ENCODE peak calls at places on chromosomes 2 and 18, in nine cellular contexts. F is lower lobe of right lung, O is stomach, M is IMR-90, C is left ventricle myocardium inferior, W is right atrium auricular region, S is Peyer's patch, Q is heart right ventricle, V is fibroblast of lung. R is an unnamed sample. For H3K4me1, the result is how much of the 10 kb centered on the place peaks cover.

GRCh38 chr18:9901377-9901776 is 12.4 kb upstream of the VAPA start:
- DNase-seq in F (no peak), M (no peak), W (no peak), O (no peak), S (no peak), C (no peak), V (peak), Q (no peak), R (no peak)

GRCh38 chr2:181117176-181117925 is 136.9 kb downstream of the UBE2E3 start:
- DNase-seq in S (no peak), C (no peak), W (no peak), F (no peak), O (no peak), V (no peak), M (no peak), Q (no peak), R (no peak)

GRCh38 chr2:239735131-239735828 is 289.9 kb downstream of the NDUFA10 start:
- DNase-seq in F (peak), C (no peak), M (no peak), V (no peak), O (no peak), S (no peak), Q (no peak), W (no peak), R (peak)

GRCh38 chr2:98088261-98088660 is 1.3 kb downstream of the VWA3B start:
- DNase-seq in M (no peak), F (peak), V (no peak), S (no peak), O (no peak), W (no peak), Q (no peak), C (no peak), R (peak)

GRCh38 chr2:10405441-10405840 is 42.7 kb downstream of the ODC1 start:
- DNase-seq in V (peak), C (peak), W (no peak), M (peak), Q (no peak), O (no peak), S (no peak), F (peak), R (peak)

GRCh38 chr2:24984912-24985311 is 13.2 kb upstream of the DNAJC27 start:
- DNase-seq in F (no peak), M (peak), V (peak), C (peak), S (no peak), Q (peak), O (no peak), W (peak), R (no peak)

GRCh38 chr2:165863816-165864221 is 69.8 kb upstream of the GALNT3 start:
- DNase-seq in F (no peak), M (no peak), V (no peak), W (no peak), S (no peak), O (no peak), Q (no peak), C (no peak), R (no peak)

GRCh38 chr2:9099341-9099751 is 95.9 kb upstream of the MBOAT2 start:
- DNase-seq in V (peak), S (no peak), C (no peak), Q (no peak), M (peak), F (no peak), O (no peak), W (no peak), R (no peak)

GRCh38 chr2:55707751-55708150 is 14.1 kb upstream of the PNPT1 start:
- DNase-seq in Q (no peak), M (no peak), V (no peak), C (no peak), O (no peak), F (no peak), S (no peak), W (no peak), R (no peak)

GRCh38 chr18:15165048-15165447 is 417.1 kb downstream of the ANKRD30B start:
- DNase-seq in C (no peak), W (no peak), V (no peak), Q (no peak), S (no peak), M (no peak), O (no peak), F (no peak), R (peak)

GRCh38 chr18:70499218-70499691 is 210.4 kb downstream of the SOCS6 start:
- DNase-seq in Q (no peak), M (no peak), F (no peak), O (no peak), V (no peak), W (no peak), C (no peak), S (no peak), R (peak)

GRCh38 chr2:19874726-19875125 is 27.1 kb downstream of the TTC32 start:
- DNase-seq in O (no peak), V (no peak), S (no peak), W (no peak), M (no peak), F (no peak), C (no peak), Q (no peak), R (no peak)

GRCh38 chr2:122743031-122743675 is 987.7 kb downstream of the TSN start:
- DNase-seq in S (no peak), V (no peak), Q (no peak), W (no peak), M (no peak), C (no peak), F (no peak), O (no peak), R (no peak)

GRCh38 chr2:127039387-127040031 is 67.4 kb downstream of the BIN1 start:
- DNase-seq in S (no peak), C (no peak), M (no peak), Q (no peak), V (no peak), W (no peak), O (peak), F (no peak), R (no peak)

GRCh38 chr2:101003278-101003775 is 1.2 kb downstream of the RPL31 start:
- DNase-seq in V (no peak), F (no peak), M (peak), Q (no peak), S (no peak), W (no peak), C (no peak), O (no peak), R (no peak)

GRCh38 chr2:51297488-51297887 is 265.6 kb upstream of the NRXN1 start:
- DNase-seq in F (no peak), W (no peak), Q (no peak), V (peak), M (peak), S (no peak), O (no peak), C (no peak), R (no peak)

GRCh38 chr18:12278153-12278764 is 24.1 kb downstream of the CIDEA start:
- DNase-seq in C (no peak), W (no peak), S (no peak), O (no peak), V (no peak), F (no peak), M (peak), Q (no peak), R (no peak)

GRCh38 chr2:69156624-69157023 is 143.6 kb downstream of the ANTXR1 start:
- DNase-seq in V (no peak), S (no peak), Q (no peak), O (no peak), M (no peak), C (no peak), F (no peak), W (no peak), R (no peak)

GRCh38 chr2:40287815-40288214 is 164.1 kb downstream of the SLC8A1 start:
- DNase-seq in C (no peak), M (no peak), V (no peak), F (no peak), Q (no peak), S (no peak), O (no peak), W (no peak), R (no peak)

GRCh38 chr2:46801731-46802664 is 113.6 kb downstream of the MCFD2 start:
- DNase-seq in O (no peak), C (no peak), M (peak), F (no peak), V (peak), W (peak), S (no peak), Q (no peak), R (peak)

GRCh38 chr2:16674154-16674553 is 8.5 kb upstream of the CYRIA start:
- DNase-seq in M (no peak), W (no peak), F (no peak), Q (no peak), S (no peak), O (no peak), V (no peak), C (no peak), R (no peak)

GRCh38 chr2:51717318-51717717 is 685.4 kb upstream of the NRXN1 start:
- DNase-seq in O (no peak), M (peak), F (no peak), V (peak), Q (no peak), C (no peak), W (no peak), S (no peak), R (no peak)

GRCh38 chr2:68747413-68747812 is 12.8 kb downstream of the ARHGAP25 start:
- DNase-seq in Q (no peak), S (no peak), V (no peak), F (no peak), M (no peak), W (peak), O (no peak), C (no peak), R (no peak)

DNA sequence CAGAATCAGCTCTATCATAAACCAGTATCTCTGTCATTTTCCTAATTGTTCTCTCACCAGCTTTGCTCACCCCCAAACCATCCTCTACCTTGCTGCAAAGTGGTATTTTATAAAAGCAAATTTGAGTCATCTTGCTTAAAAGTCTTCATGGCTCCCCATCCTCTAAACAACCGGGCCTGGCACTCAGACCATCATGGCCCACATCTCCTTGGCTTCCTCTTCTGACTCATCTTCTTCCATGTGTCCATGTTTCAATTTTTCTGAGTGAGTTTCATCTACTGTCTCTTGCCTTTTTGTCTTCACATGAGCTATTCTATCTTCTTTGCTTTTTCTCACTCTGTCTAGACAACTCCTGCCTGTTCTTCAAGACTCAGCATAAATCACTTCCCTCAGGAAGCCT is 58.6 kb downstream of the LHCGR start:
- DNase-seq in Q (no peak), W (no peak), S (no peak), O (no peak), C (no peak), F (no peak), V (no peak), M (no peak), R (no peak)
- H3K4me1 ChIP-seq in Q (under half), W (under half), S (under half), O (under half), C (under half), F (under half), V (under half), M (under half), R (under half)

GRCh38 chr2:1722692-1723091 is 21.6 kb downstream of the PXDN start:
- DNase-seq in O (no peak), M (no peak), W (no peak), F (no peak), C (no peak), V (no peak), Q (no peak), S (no peak), R (no peak)
- H3K4me1 ChIP-seq in O (under half), M (under half), W (under half), F (under half), C (half or more), V (under half), Q (under half), S (under half), R (under half)

GRCh38 chr2:65379721-65380171 is 52.7 kb downstream of the SPRED2 start:
- DNase-seq in O (no peak), C (no peak), W (no peak), S (peak), F (no peak), V (no peak), M (no peak), Q (no peak), R (no peak)

GRCh38 chr2:65382776-65383357 is 49.5 kb downstream of the SPRED2 start:
- DNase-seq in F (peak), S (peak), W (peak), C (peak), O (peak), V (peak), M (peak), Q (peak), R (peak)

GRCh38 chr2:65382323-65382722 is 50.1 kb downstream of the SPRED2 start:
- DNase-seq in V (peak), O (no peak), Q (no peak), M (no peak), W (no peak), F (no peak), C (no peak), S (no peak), R (no peak)

GRCh38 chr2:65380243-65380642 is 52.2 kb downstream of the SPRED2 start:
- DNase-seq in W (no peak), F (no peak), O (no peak), C (no peak), V (peak), M (no peak), S (no peak), Q (no peak), R (no peak)

DNA sequence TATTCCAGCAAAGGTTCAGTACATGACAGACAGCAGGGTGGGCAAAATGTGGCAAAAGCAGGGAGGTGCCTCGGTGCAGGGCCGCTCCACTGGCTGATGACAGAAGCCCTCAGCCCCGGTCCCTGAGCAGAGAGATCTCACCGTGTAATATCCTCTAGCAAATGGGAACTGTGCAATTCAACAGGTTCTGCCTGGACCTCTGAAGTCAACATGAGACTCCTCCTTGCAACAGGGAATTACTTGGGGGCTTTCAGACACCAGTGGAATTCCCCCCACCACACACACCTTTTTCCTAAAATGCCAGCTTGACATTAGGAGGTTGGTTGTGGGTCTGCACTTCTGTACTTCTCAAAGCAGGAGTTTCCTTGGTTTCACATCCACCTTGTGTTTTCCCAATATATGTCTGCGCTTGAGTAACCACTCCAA is 50.8 kb downstream of the SPRED2 start:
- DNase-seq in W (no peak), C (no peak), Q (no peak), O (no peak), M (no peak), S (no peak), V (no peak), F (no peak), R (no peak)
- H3K4me1 ChIP-seq in W (half or more), C (half or more), Q (under half), O (half or more), M (under half), S (half or more), V (under half), F (half or more), R (under half)

GRCh38 chr2:216688731-216689360 is 6.5 kb downstream of the IGFBP5 start:
- DNase-seq in C (peak), Q (peak), F (no peak), O (peak), S (no peak), W (no peak), V (no peak), M (no peak), R (no peak)
- H3K4me1 ChIP-seq in C (half or more), Q (half or more), F (under half), O (half or more), S (under half), W (half or more), V (under half), M (under half), R (under half)

DNA sequence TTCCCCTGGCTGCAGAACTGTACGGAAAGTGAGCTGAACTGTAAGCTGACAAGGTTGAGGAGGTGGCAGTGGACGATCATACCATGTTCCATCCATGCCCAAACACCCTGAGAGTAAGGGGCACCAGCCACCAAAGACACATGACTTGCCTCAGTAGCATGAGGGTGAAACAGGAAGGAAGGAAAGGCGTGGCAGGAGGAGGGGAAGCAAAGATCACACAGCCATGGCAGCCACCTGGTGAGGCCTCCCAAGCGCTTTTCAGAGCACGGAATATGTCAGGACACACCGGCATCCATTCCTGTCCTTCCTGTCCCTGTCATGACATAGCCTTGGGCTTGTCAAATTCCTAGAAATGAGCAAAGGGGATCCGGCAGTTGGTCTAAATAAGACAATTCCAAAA is 118.7 kb downstream of the MYO5B start:
- DNase-seq in F (no peak), W (no peak), V (no peak), S (no peak), C (no peak), O (no peak), Q (no peak), M (no peak), R (no peak)
- H3K4me1 ChIP-seq in F (under half), W (under half), V (under half), S (under half), C (under half), O (under half), Q (under half), M (under half), R (under half)

DNA sequence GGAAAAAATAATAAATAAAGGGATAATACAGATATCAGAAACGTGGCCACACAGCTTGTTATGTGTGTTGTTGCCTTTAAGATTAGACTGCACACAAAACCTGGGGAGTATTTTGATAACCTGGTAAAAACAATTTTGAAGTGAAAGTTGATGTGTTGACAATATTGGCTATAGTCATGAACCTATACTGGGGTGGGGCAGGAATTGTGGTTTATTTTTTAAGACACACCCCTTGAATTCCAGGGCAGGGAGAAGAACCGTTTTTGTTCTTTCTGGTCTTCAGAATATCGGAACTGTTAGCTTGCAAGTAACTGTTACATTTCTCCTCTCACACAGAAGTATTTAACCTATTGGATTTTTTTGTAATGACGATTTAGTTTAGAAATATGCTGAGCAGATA is 80.4 kb downstream of the LIMS1 start:
- DNase-seq in C (no peak), W (no peak), F (no peak), V (no peak), O (no peak), Q (no peak), M (no peak), S (no peak), R (no peak)
- H3K4me1 ChIP-seq in C (half or more), W (under half), F (half or more), V (under half), O (half or more), Q (under half), M (under half), S (under half), R (half or more)

R was measured in left lung.